ENCODE peak calls at places on chromosome 14, in five cellular contexts. One of them, this sample, is unnamed.

GRCh38 chr14:104085032-104085888 is at the start of gene ASPG:
- DNase-seq in neural crest cell: no peak
- DNase-seq in AG10803: no peak
- DNase-seq in coronary artery: peak
- DNase-seq in BJ: no peak
- DNase-seq in this sample: no peak

GRCh38 chr14:39847191-39847590 is 415.0 kb upstream of the FBXO33 start:
- DNase-seq in neural crest cell: no peak
- DNase-seq in AG10803: no peak
- DNase-seq in coronary artery: no peak
- DNase-seq in BJ: no peak
- DNase-seq in this sample: no peak

GRCh38 chr14:61559641-61560201 is 135.6 kb upstream of the HIF1A start:
- DNase-seq in neural crest cell: no peak
- DNase-seq in AG10803: no peak
- DNase-seq in coronary artery: no peak
- DNase-seq in BJ: no peak
- DNase-seq in this sample: no peak

GRCh38 chr14:94542111-94542810 is 19.0 kb upstream of the SERPINA4 start:
- DNase-seq in neural crest cell: no peak
- DNase-seq in AG10803: peak
- DNase-seq in coronary artery: no peak
- DNase-seq in BJ: no peak
- DNase-seq in this sample: no peak

GRCh38 chr14:103541494-103541943 is 12.5 kb downstream of the TRMT61A start:
- DNase-seq in neural crest cell: no peak
- DNase-seq in AG10803: no peak
- DNase-seq in coronary artery: no peak
- DNase-seq in BJ: no peak
- DNase-seq in this sample: no peak

GRCh38 chr14:31932675-31933074 is 144.4 kb upstream of the ARHGAP5 start:
- DNase-seq in neural crest cell: no peak
- DNase-seq in AG10803: no peak
- DNase-seq in coronary artery: no peak
- DNase-seq in BJ: no peak
- DNase-seq in this sample: no peak

GRCh38 chr14:95472819-95473251 is 43.6 kb downstream of the SYNE3 start:
- DNase-seq in neural crest cell: no peak
- DNase-seq in AG10803: peak
- DNase-seq in coronary artery: no peak
- DNase-seq in BJ: no peak
- DNase-seq in this sample: no peak

GRCh38 chr14:99360774-99361595 is 89.0 kb upstream of the BCL11B start:
- DNase-seq in neural crest cell: no peak
- DNase-seq in AG10803: no peak
- DNase-seq in coronary artery: no peak
- DNase-seq in BJ: no peak
- DNase-seq in this sample: no peak

GRCh38 chr14:100740196-100740825 is 13.6 kb downstream of the DLK1 start:
- DNase-seq in neural crest cell: no peak
- DNase-seq in AG10803: no peak
- DNase-seq in coronary artery: no peak
- DNase-seq in BJ: no peak
- DNase-seq in this sample: no peak

GRCh38 chr14:50971122-50971781 is 27.0 kb upstream of the PYGL start:
- DNase-seq in neural crest cell: no peak
- DNase-seq in AG10803: no peak
- DNase-seq in coronary artery: no peak
- DNase-seq in BJ: no peak
- DNase-seq in this sample: no peak

GRCh38 chr14:53542692-53543091 is 389.6 kb upstream of the DDHD1 start:
- DNase-seq in neural crest cell: no peak
- DNase-seq in AG10803: peak
- DNase-seq in coronary artery: no peak
- DNase-seq in BJ: no peak
- DNase-seq in this sample: no peak